ENCODE peak calls at places on chromosomes 6 and 20, in seven cellular contexts. T is left lung, V is GM23248, E is caudate nucleus, W is SJSA1, P is mesendoderm, U is A549. G is an unnamed sample.

GRCh38 chr20:58705525-58705924 is 12.9 kb downstream of the NPEPL1 start:
- DNase-seq in T (peak; percentile 19), W (no peak), P (no peak), V (no peak), U (no peak), E (no peak), G (no peak)

GRCh38 chr6:145427232-145427631 is 308.1 kb downstream of the EPM2A start:
- DNase-seq in V (no peak), E (no peak), T (no peak), P (peak; percentile 83), W (no peak), U (no peak), G (no peak)

GRCh38 chr20:2793471-2793870 is 7.0 kb downstream of the CPXM1 start:
- DNase-seq in V (no peak), T (no peak), E (no peak), P (no peak), U (no peak), W (no peak), G (no peak)

GRCh38 chr6:44222486-44222986 is 859 bp upstream of the SLC29A1 start:
- DNase-seq in U (no peak), V (no peak), E (no peak), T (no peak), W (no peak), P (no peak), G (no peak)

GRCh38 chr20:32594204-32594603 is 9.1 kb upstream of the NOL4L start:
- DNase-seq in P (no peak), E (no peak), V (no peak), W (no peak), T (no peak), U (no peak), G (no peak)

GRCh38 chr6:56954389-56955170 is at the start of gene BEND6:
- DNase-seq in T (peak; percentile 47), U (peak; percentile 27), V (peak; percentile 97), E (peak; percentile 84), P (peak; percentile 80), W (peak; percentile 73), G (peak; percentile 17)

GRCh38 chr6:123117145-123117908 is 121.3 kb downstream of the CLVS2 start:
- DNase-seq in W (no peak), P (no peak), V (no peak), T (no peak), E (no peak), U (no peak), G (no peak)

GRCh38 chr6:13417954-13418353 is 69.4 kb downstream of the GFOD1 start:
- DNase-seq in P (no peak), E (no peak), U (no peak), T (no peak), W (no peak), V (no peak), G (no peak)

GRCh38 chr6:25963426-25964123 is 973 bp downstream of the TRIM38 start:
- DNase-seq in T (no peak), W (peak; percentile 19), E (no peak), U (no peak), V (no peak), P (peak; percentile 87), G (no peak)

GRCh38 chr6:160267102-160267501 is 8.5 kb upstream of the SLC22A2 start:
- DNase-seq in W (no peak), T (no peak), P (no peak), V (no peak), U (no peak), E (no peak), G (no peak)

GRCh38 chr6:15309611-15310283 is 63.9 kb downstream of the JARID2 start:
- DNase-seq in P (peak; percentile 74), U (no peak), V (no peak), E (no peak), W (no peak), T (no peak), G (no peak)

GRCh38 chr6:101011165-101011564 is 130.0 kb upstream of the ASCC3 start:
- DNase-seq in U (no peak), V (no peak), T (no peak), W (no peak), E (no peak), P (no peak), G (no peak)

GRCh38 chr20:51534764-51535386 is 7.6 kb downstream of the NFATC2 start:
- DNase-seq in P (no peak), T (no peak), U (no peak), E (no peak), V (no peak), W (no peak), G (no peak)

GRCh38 chr20:51533291-51534172 is 9.0 kb downstream of the NFATC2 start:
- DNase-seq in T (no peak), W (peak; percentile 6), P (no peak), U (no peak), V (peak; percentile 79), E (no peak), G (no peak)

GRCh38 chr20:51532577-51533191 is 9.8 kb downstream of the NFATC2 start:
- DNase-seq in U (no peak), E (no peak), T (no peak), W (no peak), V (peak; percentile 86), P (no peak), G (peak; percentile 44)

GRCh38 chr20:51540585-51540984 is 1.9 kb downstream of the NFATC2 start:
- DNase-seq in P (no peak), W (no peak), T (no peak), V (no peak), U (no peak), E (no peak), G (no peak)

DNA sequence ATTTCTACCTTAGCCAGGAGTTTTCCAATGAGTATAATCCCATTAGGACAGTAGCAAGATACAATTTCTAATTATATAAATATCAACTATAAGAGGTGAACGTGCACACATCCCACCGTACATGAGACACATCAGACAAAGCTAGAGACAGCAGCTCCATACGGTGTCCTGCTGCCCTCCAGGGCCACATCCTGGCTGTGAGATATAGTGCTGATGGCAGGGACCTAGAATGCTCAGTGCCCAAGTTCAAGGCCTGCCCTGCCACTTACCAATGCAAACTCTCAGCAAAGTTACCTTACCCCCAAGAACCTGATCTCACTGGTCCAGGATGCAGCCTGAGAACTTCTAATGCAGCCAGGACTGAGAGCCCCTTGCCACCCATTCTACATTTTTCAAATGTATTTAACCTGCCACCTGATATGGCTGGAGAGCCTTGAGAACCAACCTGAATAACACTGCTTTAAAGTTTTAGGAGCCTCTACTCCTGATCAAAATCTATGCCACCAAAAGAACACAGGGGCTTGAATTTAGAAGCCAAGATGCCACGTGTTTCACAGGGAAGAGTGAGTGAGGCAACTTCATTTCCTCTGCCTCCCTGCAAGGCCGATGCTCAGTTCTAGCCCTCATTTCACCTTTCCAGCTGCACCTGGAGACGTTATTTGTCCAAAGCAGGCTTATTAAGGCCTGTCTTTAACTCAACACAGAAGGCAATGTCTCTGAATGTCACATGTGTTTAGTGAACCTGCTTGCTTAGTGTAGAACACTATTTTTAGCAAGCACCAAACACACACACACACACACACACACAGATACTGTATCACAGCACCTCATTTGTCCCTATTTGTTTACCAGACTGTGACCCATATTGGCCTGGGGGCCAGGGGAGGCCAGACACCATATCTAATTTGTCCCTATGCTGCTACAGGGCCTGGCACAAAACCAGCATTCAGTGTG is 6.1 kb downstream of the NFATC2 start:
- DNase-seq in U (no peak), V (no peak), T (no peak), P (no peak), E (no peak), W (no peak), G (peak; percentile 6)
- H3K27ac ChIP-seq in U (no peak overlapping the region), V (no peak overlapping the region), T (no peak overlapping the region), P (no peak overlapping the region), E (peak overlapping the region; percentile 48), W (no peak overlapping the region), G (peak overlapping the region; percentile 59)

GRCh38 chr6:40989204-40990179 is 49.5 kb downstream of the UNC5CL start:
- DNase-seq in P (no peak), E (no peak), U (no peak), V (no peak), T (no peak), W (no peak), G (no peak)

GRCh38 chr6:40986871-40987270 is 52.1 kb downstream of the UNC5CL start:
- DNase-seq in T (no peak), W (no peak), U (no peak), V (no peak), E (no peak), P (no peak), G (no peak)

GRCh38 chr6:40990301-40990700 is 48.7 kb downstream of the UNC5CL start:
- DNase-seq in W (no peak), U (no peak), E (no peak), V (no peak), P (peak; percentile 42), T (no peak), G (no peak)

GRCh38 chr6:40986364-40986763 is 52.7 kb downstream of the UNC5CL start:
- DNase-seq in T (no peak), U (no peak), E (no peak), W (peak; percentile 14), V (no peak), P (no peak), G (no peak)

GRCh38 chr6:40988634-40989033 is 50.4 kb downstream of the UNC5CL start:
- DNase-seq in P (no peak), E (no peak), T (no peak), U (no peak), V (no peak), W (no peak), G (no peak)
- H3K27ac ChIP-seq in P (no peak overlapping the region), E (no peak overlapping the region), T (no peak overlapping the region), U (no peak overlapping the region), V (no peak overlapping the region), W (no peak overlapping the region), G (no peak overlapping the region)

DNA sequence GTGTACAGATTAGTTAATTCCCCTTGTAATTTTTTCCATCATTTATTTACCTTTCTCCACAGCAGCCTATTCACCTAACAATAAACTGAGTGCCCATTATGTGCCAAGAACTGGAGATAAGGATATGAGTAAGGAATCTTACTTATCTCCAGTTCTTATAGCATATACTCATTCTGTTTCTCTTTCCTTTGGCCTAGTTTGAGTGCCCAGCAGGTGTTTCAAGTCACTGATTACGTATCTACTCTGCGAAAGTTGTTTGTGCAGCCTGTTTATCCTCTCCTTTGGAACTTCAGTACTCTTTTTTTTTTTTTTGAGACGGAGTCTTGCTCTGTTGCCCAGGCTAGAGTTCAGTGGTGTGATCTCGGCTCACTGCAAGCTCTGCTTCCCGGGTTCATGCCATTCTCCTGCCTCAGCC is 17.3 kb upstream of the POU5F1 start:
- DNase-seq in W (no peak), P (no peak), T (no peak), U (no peak), V (no peak), E (no peak), G (no peak)
- H3K27ac ChIP-seq in W (no peak overlapping the region), P (no peak overlapping the region), T (peak overlapping the region; percentile 83), U (peak overlapping the region; percentile 81), V (no peak overlapping the region), E (no peak overlapping the region), G (no peak overlapping the region)

GRCh38 chr20:17890330-17890729 is 78.3 kb downstream of the SNX5 start:
- DNase-seq in V (no peak), T (no peak), W (no peak), P (no peak), U (no peak), E (no peak), G (no peak)

GRCh38 chr20:17889226-17889625 is 79.4 kb downstream of the SNX5 start:
- DNase-seq in P (no peak), W (no peak), T (no peak), E (no peak), U (no peak), V (peak; percentile 48), G (no peak)

GRCh38 chr20:17887331-17888030 is 81.1 kb downstream of the SNX5 start:
- DNase-seq in U (no peak), T (peak; percentile 25), V (no peak), E (no peak), P (no peak), W (no peak), G (no peak)

GRCh38 chr20:17885544-17885943 is 83.0 kb downstream of the SNX5 start:
- DNase-seq in V (no peak), E (no peak), W (no peak), U (no peak), P (no peak), T (no peak), G (no peak)

GRCh38 chr20:17888044-17888443 is 80.5 kb downstream of the SNX5 start:
- DNase-seq in W (no peak), V (peak; percentile 26), E (no peak), U (no peak), P (no peak), T (no peak), G (no peak)
- H3K27ac ChIP-seq in W (no peak overlapping the region), V (no peak overlapping the region), E (no peak overlapping the region), U (no peak overlapping the region), P (no peak overlapping the region), T (no peak overlapping the region), G (no peak overlapping the region)